ENCODE peak calls at places on chromosomes 12 and 14, in six cellular contexts. One of them, this sample, is unnamed.

GRCh38 chr12:132818562-132818961 is 10.1 kb downstream of the GOLGA3 start:
- DNase-seq in tibial nerve: no peak
- DNase-seq in neuronal stem cell: no peak
- DNase-seq in AG04450: no peak
- DNase-seq in kidney: no peak
- DNase-seq in foreskin fibroblast: no peak
- DNase-seq in this sample: no peak

GRCh38 chr12:50985322-50985721 is 33.0 kb downstream of the HIGD1C start:
- DNase-seq in neuronal stem cell: no peak
- DNase-seq in foreskin fibroblast: peak; percentile 76
- DNase-seq in tibial nerve: peak; percentile 81
- DNase-seq in AG04450: no peak
- DNase-seq in kidney: no peak
- DNase-seq in this sample: no peak

GRCh38 chr14:93135399-93135798 is 19.7 kb upstream of the ITPK1 start:
- DNase-seq in kidney: no peak
- DNase-seq in AG04450: no peak
- DNase-seq in neuronal stem cell: no peak
- DNase-seq in tibial nerve: no peak
- DNase-seq in foreskin fibroblast: no peak
- DNase-seq in this sample: no peak

GRCh38 chr12:94245984-94246383 is 97.6 kb downstream of the PLXNC1 start:
- DNase-seq in tibial nerve: no peak
- DNase-seq in kidney: no peak
- DNase-seq in foreskin fibroblast: no peak
- DNase-seq in AG04450: no peak
- DNase-seq in neuronal stem cell: no peak
- DNase-seq in this sample: peak; percentile 53

GRCh38 chr14:103126873-103127304 is 3.6 kb downstream of the TNFAIP2 start:
- DNase-seq in kidney: peak; percentile 84
- DNase-seq in tibial nerve: no peak
- DNase-seq in AG04450: no peak
- DNase-seq in foreskin fibroblast: no peak
- DNase-seq in neuronal stem cell: peak; percentile 72
- DNase-seq in this sample: peak; percentile 92

GRCh38 chr12:129701536-129702165 is 202.2 kb downstream of the TMEM132D start:
- DNase-seq in neuronal stem cell: no peak
- DNase-seq in tibial nerve: no peak
- DNase-seq in foreskin fibroblast: no peak
- DNase-seq in kidney: no peak
- DNase-seq in AG04450: no peak
- DNase-seq in this sample: no peak

GRCh38 chr12:30806989-30807694 is 52.4 kb upstream of the CAPRIN2 start:
- DNase-seq in foreskin fibroblast: peak; percentile 61
- DNase-seq in tibial nerve: peak; percentile 28
- DNase-seq in kidney: no peak
- DNase-seq in AG04450: no peak
- DNase-seq in neuronal stem cell: peak; percentile 60
- DNase-seq in this sample: peak; percentile 81

GRCh38 chr14:105069887-105070759 is 4.9 kb upstream of the GPR132 start:
- DNase-seq in kidney: peak; percentile 73
- DNase-seq in AG04450: no peak
- DNase-seq in tibial nerve: peak; percentile 47
- DNase-seq in neuronal stem cell: no peak
- DNase-seq in foreskin fibroblast: peak; percentile 49
- DNase-seq in this sample: peak; percentile 39

GRCh38 chr12:108980831-108981618 is 39.8 kb downstream of the SVOP start:
- DNase-seq in kidney: no peak
- DNase-seq in AG04450: no peak
- DNase-seq in neuronal stem cell: no peak
- DNase-seq in foreskin fibroblast: peak; percentile 3
- DNase-seq in tibial nerve: no peak
- DNase-seq in this sample: no peak

GRCh38 chr12:19882418-19882817 is 443.1 kb downstream of the AEBP2 start:
- DNase-seq in AG04450: no peak
- DNase-seq in tibial nerve: no peak
- DNase-seq in foreskin fibroblast: no peak
- DNase-seq in neuronal stem cell: no peak
- DNase-seq in kidney: no peak
- DNase-seq in this sample: no peak

GRCh38 chr12:10048531-10048930 is 18.0 kb downstream of the CLEC9A start:
- DNase-seq in foreskin fibroblast: no peak
- DNase-seq in kidney: no peak
- DNase-seq in neuronal stem cell: no peak
- DNase-seq in tibial nerve: no peak
- DNase-seq in AG04450: no peak
- DNase-seq in this sample: no peak

GRCh38 chr14:45253754-45254300 is 825 bp upstream of the MIS18BP1 start:
- DNase-seq in foreskin fibroblast: no peak
- DNase-seq in tibial nerve: no peak
- DNase-seq in kidney: peak; percentile 63
- DNase-seq in AG04450: no peak
- DNase-seq in neuronal stem cell: no peak
- DNase-seq in this sample: no peak

GRCh38 chr12:50574621-50575348 is 70.0 kb downstream of the DIP2B start:
- DNase-seq in AG04450: no peak
- DNase-seq in tibial nerve: no peak
- DNase-seq in kidney: no peak
- DNase-seq in neuronal stem cell: no peak
- DNase-seq in foreskin fibroblast: peak; percentile 33
- DNase-seq in this sample: no peak

GRCh38 chr12:117580718-117581062 is 219.3 kb upstream of the NOS1 start:
- DNase-seq in kidney: peak; percentile 67
- DNase-seq in foreskin fibroblast: no peak
- DNase-seq in tibial nerve: peak; percentile 51
- DNase-seq in AG04450: no peak
- DNase-seq in neuronal stem cell: peak; percentile 66
- DNase-seq in this sample: peak; percentile 100

GRCh38 chr14:20630340-20631022 is 11.0 kb downstream of the OR6S1 start:
- DNase-seq in foreskin fibroblast: no peak
- DNase-seq in AG04450: no peak
- DNase-seq in neuronal stem cell: no peak
- DNase-seq in kidney: no peak
- DNase-seq in tibial nerve: no peak
- DNase-seq in this sample: peak; percentile 85

GRCh38 chr12:4435537-4435936 is 10.1 kb downstream of the FGF6 start:
- DNase-seq in foreskin fibroblast: no peak
- DNase-seq in AG04450: no peak
- DNase-seq in kidney: no peak
- DNase-seq in neuronal stem cell: no peak
- DNase-seq in tibial nerve: no peak
- DNase-seq in this sample: peak; percentile 25

GRCh38 chr12:93758974-93759373 is 81.8 kb downstream of the CRADD start:
- DNase-seq in AG04450: no peak
- DNase-seq in tibial nerve: no peak
- DNase-seq in kidney: no peak
- DNase-seq in neuronal stem cell: no peak
- DNase-seq in foreskin fibroblast: no peak
- DNase-seq in this sample: no peak

GRCh38 chr12:106582661-106583577 is at the start of gene RFX4:
- DNase-seq in neuronal stem cell: peak; percentile 76
- DNase-seq in foreskin fibroblast: no peak
- DNase-seq in tibial nerve: no peak
- DNase-seq in AG04450: no peak
- DNase-seq in kidney: no peak
- DNase-seq in this sample: peak; percentile 88

GRCh38 chr14:20365928-20366327 is 22.5 kb downstream of the PARP2 start:
- DNase-seq in foreskin fibroblast: no peak
- DNase-seq in tibial nerve: no peak
- DNase-seq in kidney: no peak
- DNase-seq in AG04450: no peak
- DNase-seq in neuronal stem cell: no peak
- DNase-seq in this sample: no peak

GRCh38 chr14:103292426-103293374 is 41.3 kb upstream of the EIF5 start:
- DNase-seq in foreskin fibroblast: peak; percentile 44
- DNase-seq in neuronal stem cell: peak; percentile 73
- DNase-seq in AG04450: peak; percentile 21
- DNase-seq in kidney: peak; percentile 82
- DNase-seq in tibial nerve: peak; percentile 82
- DNase-seq in this sample: peak; percentile 92

GRCh38 chr14:58430156-58430555 is 2.6 kb downstream of the KIAA0586 start:
- DNase-seq in kidney: no peak
- DNase-seq in AG04450: no peak
- DNase-seq in tibial nerve: no peak
- DNase-seq in neuronal stem cell: no peak
- DNase-seq in foreskin fibroblast: peak; percentile 30
- DNase-seq in this sample: no peak

GRCh38 chr12:121165316-121165715 is 32.6 kb downstream of the P2RX7 start:
- DNase-seq in neuronal stem cell: no peak
- DNase-seq in foreskin fibroblast: no peak
- DNase-seq in kidney: no peak
- DNase-seq in tibial nerve: no peak
- DNase-seq in AG04450: no peak
- DNase-seq in this sample: no peak

GRCh38 chr12:121443193-121443829 is 43.4 kb downstream of the RNF34 start:
- DNase-seq in foreskin fibroblast: peak; percentile 67
- DNase-seq in neuronal stem cell: peak; percentile 67
- DNase-seq in kidney: peak; percentile 92
- DNase-seq in AG04450: peak; percentile 13
- DNase-seq in tibial nerve: peak; percentile 80
- DNase-seq in this sample: peak; percentile 99

GRCh38 chr14:96408608-96409007 is 16.7 kb downstream of the AK7 start:
- DNase-seq in kidney: no peak
- DNase-seq in neuronal stem cell: no peak
- DNase-seq in tibial nerve: no peak
- DNase-seq in foreskin fibroblast: no peak
- DNase-seq in AG04450: no peak
- DNase-seq in this sample: no peak

GRCh38 chr14:101927859-101928258 is 36.5 kb upstream of the DYNC1H1 start:
- DNase-seq in kidney: peak; percentile 96
- DNase-seq in foreskin fibroblast: peak; percentile 97
- DNase-seq in tibial nerve: peak; percentile 87
- DNase-seq in AG04450: peak; percentile 93
- DNase-seq in neuronal stem cell: no peak
- DNase-seq in this sample: no peak

GRCh38 chr12:62379026-62379722 is 87.5 kb upstream of the MON2 start:
- DNase-seq in neuronal stem cell: no peak
- DNase-seq in AG04450: no peak
- DNase-seq in tibial nerve: no peak
- DNase-seq in foreskin fibroblast: no peak
- DNase-seq in kidney: no peak
- DNase-seq in this sample: no peak

GRCh38 chr12:47791351-47791746 is 18.3 kb downstream of the SLC48A1 start:
- DNase-seq in kidney: no peak
- DNase-seq in tibial nerve: no peak
- DNase-seq in neuronal stem cell: no peak
- DNase-seq in AG04450: no peak
- DNase-seq in foreskin fibroblast: no peak
- DNase-seq in this sample: no peak

GRCh38 chr14:92844220-92844619 is 50.1 kb downstream of the GOLGA5 start:
- DNase-seq in neuronal stem cell: no peak
- DNase-seq in kidney: no peak
- DNase-seq in tibial nerve: no peak
- DNase-seq in foreskin fibroblast: peak; percentile 6
- DNase-seq in AG04450: no peak
- DNase-seq in this sample: no peak

GRCh38 chr12:83016226-83016835 is 329.6 kb downstream of the TMTC2 start:
- DNase-seq in foreskin fibroblast: peak; percentile 85
- DNase-seq in kidney: no peak
- DNase-seq in neuronal stem cell: no peak
- DNase-seq in AG04450: peak; percentile 57
- DNase-seq in tibial nerve: peak; percentile 21
- DNase-seq in this sample: no peak
- H3K4me3 ChIP-seq in foreskin fibroblast: peak overlapping the region; percentile 69
- H3K4me3 ChIP-seq in kidney: no peak overlapping the region
- H3K4me3 ChIP-seq in neuronal stem cell: no peak overlapping the region
- H3K4me3 ChIP-seq in AG04450: no peak overlapping the region
- H3K4me3 ChIP-seq in tibial nerve: no peak overlapping the region
- H3K4me3 ChIP-seq in this sample: no peak overlapping the region

GRCh38 chr12:88805286-88805685 is 225.0 kb upstream of the KITLG start:
- DNase-seq in tibial nerve: no peak
- DNase-seq in foreskin fibroblast: peak; percentile 59
- DNase-seq in kidney: no peak
- DNase-seq in AG04450: no peak
- DNase-seq in neuronal stem cell: no peak
- DNase-seq in this sample: no peak
- H3K4me3 ChIP-seq in tibial nerve: no peak overlapping the region
- H3K4me3 ChIP-seq in foreskin fibroblast: no peak overlapping the region
- H3K4me3 ChIP-seq in kidney: no peak overlapping the region
- H3K4me3 ChIP-seq in AG04450: no peak overlapping the region
- H3K4me3 ChIP-seq in neuronal stem cell: no peak overlapping the region
- H3K4me3 ChIP-seq in this sample: no peak overlapping the region

DNA sequence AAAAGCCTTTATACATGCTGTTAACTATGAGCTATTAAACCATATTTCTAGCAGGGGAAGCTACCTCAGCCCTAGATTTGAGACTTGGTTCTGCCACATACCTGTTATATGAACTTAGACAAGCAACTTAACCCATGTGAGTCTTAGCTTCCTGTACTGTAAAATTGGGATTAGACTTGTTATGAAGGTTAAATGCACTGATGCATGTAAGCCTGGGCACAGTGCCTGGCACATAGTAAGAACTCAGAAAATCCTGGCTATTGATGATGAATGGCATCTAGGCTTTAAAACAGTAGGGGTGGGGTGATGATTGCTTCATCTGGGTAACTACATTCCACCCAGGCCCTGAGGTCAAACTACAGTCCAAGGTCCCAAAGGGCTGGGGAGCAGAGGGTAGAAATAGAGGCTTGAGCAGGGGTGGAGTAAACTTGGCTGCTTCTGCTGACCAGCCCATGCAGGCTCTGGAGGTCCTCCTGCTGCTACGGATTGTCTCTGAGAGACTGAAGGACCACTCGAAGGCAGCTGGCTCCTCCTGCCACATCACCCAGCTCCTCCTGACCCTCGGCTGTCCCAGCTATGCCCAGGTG is 11.3 kb downstream of the ESPL1 start:
- DNase-seq in kidney: peak; percentile 22
- DNase-seq in AG04450: no peak
- DNase-seq in tibial nerve: no peak
- DNase-seq in neuronal stem cell: no peak
- DNase-seq in foreskin fibroblast: no peak
- DNase-seq in this sample: no peak
- H3K4me3 ChIP-seq in kidney: peak overlapping the region; percentile 43
- H3K4me3 ChIP-seq in AG04450: no peak overlapping the region
- H3K4me3 ChIP-seq in tibial nerve: no peak overlapping the region
- H3K4me3 ChIP-seq in neuronal stem cell: no peak overlapping the region
- H3K4me3 ChIP-seq in foreskin fibroblast: no peak overlapping the region
- H3K4me3 ChIP-seq in this sample: no peak overlapping the region

DNA sequence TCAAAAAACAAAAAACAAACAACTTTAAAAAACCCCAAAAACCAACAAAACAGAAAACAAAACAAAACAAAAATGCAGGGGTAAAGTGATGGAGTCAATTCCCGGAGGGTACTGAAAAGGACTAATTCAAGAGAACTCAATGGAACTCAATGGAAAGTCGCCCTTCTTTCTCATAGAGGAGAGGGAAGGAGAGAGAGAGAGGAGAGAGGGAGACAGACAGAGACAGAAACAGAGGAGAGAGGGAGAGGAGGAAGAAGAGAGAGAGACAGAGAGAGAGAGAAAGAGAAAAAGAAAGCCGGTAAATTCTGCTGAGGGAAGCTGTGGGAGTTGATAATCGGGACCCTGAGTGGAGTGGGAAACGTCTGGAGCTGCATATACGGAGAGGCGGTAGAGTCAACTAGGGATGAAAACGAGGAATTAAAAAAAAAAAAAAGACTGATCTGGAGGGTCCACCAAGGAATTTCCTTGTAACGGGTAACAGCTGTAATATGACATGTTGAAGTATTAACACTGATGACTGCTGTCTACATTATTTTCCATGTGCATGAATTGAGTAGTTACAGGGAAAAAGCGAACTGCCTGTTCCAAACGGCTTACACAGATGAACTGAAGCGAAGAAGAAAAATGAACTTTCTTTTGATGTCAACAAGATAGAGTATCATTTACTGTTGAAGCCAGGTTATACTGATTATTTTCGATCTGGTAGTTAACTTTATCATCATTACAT is 984 bp upstream of the ZC2HC1C start:
- DNase-seq in neuronal stem cell: no peak
- DNase-seq in foreskin fibroblast: no peak
- DNase-seq in tibial nerve: no peak
- DNase-seq in AG04450: no peak
- DNase-seq in kidney: no peak
- DNase-seq in this sample: no peak
- H3K4me3 ChIP-seq in neuronal stem cell: no peak overlapping the region
- H3K4me3 ChIP-seq in foreskin fibroblast: peak overlapping the region; percentile 56
- H3K4me3 ChIP-seq in tibial nerve: peak overlapping the region; percentile 22
- H3K4me3 ChIP-seq in AG04450: peak overlapping the region; percentile 63
- H3K4me3 ChIP-seq in kidney: peak overlapping the region; percentile 88
- H3K4me3 ChIP-seq in this sample: peak overlapping the region; percentile 90

This sample was measured in endodermal cell.